ENCODE peak calls at places on chromosomes 16 and 17, in four cellular contexts. H, I, Y and T are unnamed samples.

GRCh38 chr17:4554997-4555799 is at the start of gene MYBBP1A:
- DNase-seq in Y (peak), H (peak), I (peak), T (peak)

GRCh38 chr17:50354198-50354597 is 8.3 kb downstream of the XYLT2 start:
- DNase-seq in H (no peak), Y (no peak), I (no peak), T (no peak)

GRCh38 chr17:57481901-57482300 is 225.6 kb downstream of the MSI2 start:
- DNase-seq in H (no peak), Y (no peak), I (no peak), T (peak)

GRCh38 chr17:41504126-41504977 is 1.1 kb downstream of the KRT13 start:
- DNase-seq in Y (no peak), I (no peak), H (no peak), T (no peak)

GRCh38 chr17:14276535-14277250 is 24.2 kb upstream of the HS3ST3B1 start:
- DNase-seq in H (no peak), I (no peak), Y (no peak), T (no peak)

GRCh38 chr16:56558024-56558747 is 6.7 kb upstream of the MT4 start:
- DNase-seq in H (no peak), Y (no peak), I (peak), T (no peak)

GRCh38 chr16:86882586-86883280 is 304.4 kb downstream of the FOXL1 start:
- DNase-seq in H (no peak), I (no peak), Y (no peak), T (peak)

GRCh38 chr17:8900626-8901585 is 33.4 kb upstream of the PIK3R6 start:
- DNase-seq in I (no peak), Y (peak), H (peak), T (no peak)

GRCh38 chr16:50311134-50311528 is 44.8 kb downstream of the ADCY7 start:
- DNase-seq in Y (peak), H (no peak), I (no peak), T (no peak)

GRCh38 chr16:53809088-53809951 is 105.4 kb downstream of the FTO start:
- DNase-seq in H (no peak), I (no peak), Y (no peak), T (no peak)

GRCh38 chr16:12142157-12142556 is 165.6 kb downstream of the SNX29 start:
- DNase-seq in H (no peak), Y (no peak), I (no peak), T (peak)

GRCh38 chr17:51850206-51850605 is 308.3 kb downstream of the CA10 start:
- DNase-seq in Y (no peak), I (no peak), H (no peak), T (no peak)

GRCh38 chr17:69961488-69962145 is 113.4 kb upstream of the KCNJ16 start:
- DNase-seq in Y (no peak), H (peak), I (no peak), T (no peak)

GRCh38 chr17:40035162-40035559 is 19.0 kb downstream of the MED24 start:
- DNase-seq in H (peak), I (peak), Y (no peak), T (peak)

GRCh38 chr16:57262841-57263584 is 18.0 kb downstream of the ARL2BP start:
- DNase-seq in H (no peak), I (no peak), Y (no peak), T (no peak)

GRCh38 chr16:48959204-48959603 is 322.4 kb downstream of the CBLN1 start:
- DNase-seq in Y (no peak), H (no peak), I (no peak), T (no peak)

GRCh38 chr17:4939554-4939803 is 367 bp downstream of the SLC25A11 start:
- DNase-seq in H (no peak), Y (no peak), I (no peak), T (no peak)

GRCh38 chr16:13427943-13428342 is 492.0 kb upstream of the ERCC4 start:
- DNase-seq in Y (no peak), I (no peak), H (no peak), T (no peak)

GRCh38 chr16:89727406-89728120 is 6.2 kb downstream of the ZNF276 start:
- DNase-seq in Y (no peak), I (no peak), H (no peak), T (no peak)

GRCh38 chr17:4548721-4549531 is 6.3 kb downstream of the MYBBP1A start:
- DNase-seq in I (no peak), H (no peak), Y (no peak), T (no peak)

GRCh38 chr17:29115906-29116651 is 64.1 kb downstream of the MYO18A start:
- DNase-seq in Y (peak), I (peak), H (peak), T (peak)

GRCh38 chr17:33964344-33964979 is 290.6 kb upstream of the CCL2 start:
- DNase-seq in Y (no peak), I (no peak), H (peak), T (no peak)

GRCh38 chr17:42387663-42388380 is 420 bp downstream of the STAT3 start:
- DNase-seq in Y (peak), I (peak), H (peak), T (peak)

GRCh38 chr16:11977206-11978041 is 890 bp downstream of the SNX29 start:
- DNase-seq in I (no peak), H (no peak), Y (no peak), T (no peak)

GRCh38 chr17:1491406-1492248 is 859 bp downstream of the MYO1C start:
- DNase-seq in H (no peak), Y (peak), I (peak), T (peak)

GRCh38 chr17:8481089-8481488 is 45.4 kb downstream of the NDEL1 start:
- DNase-seq in Y (no peak), H (peak), I (no peak), T (no peak)

GRCh38 chr17:57834146-57834741 is 15.6 kb downstream of the MRPS23 start:
- DNase-seq in I (peak), H (peak), Y (no peak), T (no peak)

GRCh38 chr17:2050871-2051387 is 4.0 kb upstream of the HIC1 start:
- DNase-seq in Y (no peak), I (no peak), H (peak), T (peak)

DNA sequence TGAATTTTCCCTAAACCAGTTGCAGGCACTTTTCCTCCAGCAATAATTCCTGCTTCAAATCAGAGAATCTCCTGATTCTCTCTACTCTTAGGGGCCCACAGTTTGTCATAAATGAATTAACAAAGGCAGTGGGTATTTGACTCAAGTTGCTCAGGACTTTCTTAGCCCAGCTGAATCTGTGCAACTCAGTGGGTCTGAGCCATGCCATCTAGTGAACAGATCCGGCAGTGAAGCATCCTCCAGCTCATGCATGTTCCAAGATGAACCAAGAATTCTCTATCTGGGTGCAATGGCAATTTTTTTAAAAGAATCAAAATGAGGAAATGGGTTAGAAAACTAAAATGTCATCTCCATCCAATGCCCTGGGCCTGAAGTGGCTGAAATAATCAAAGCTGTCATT is 575.2 kb upstream of the CDH11 start:
- DNase-seq in I (no peak), H (no peak), Y (no peak), T (no peak)
- TF ChIP-seq CTCF in I (peak), H (no peak), Y (no peak), T (peak)

DNA sequence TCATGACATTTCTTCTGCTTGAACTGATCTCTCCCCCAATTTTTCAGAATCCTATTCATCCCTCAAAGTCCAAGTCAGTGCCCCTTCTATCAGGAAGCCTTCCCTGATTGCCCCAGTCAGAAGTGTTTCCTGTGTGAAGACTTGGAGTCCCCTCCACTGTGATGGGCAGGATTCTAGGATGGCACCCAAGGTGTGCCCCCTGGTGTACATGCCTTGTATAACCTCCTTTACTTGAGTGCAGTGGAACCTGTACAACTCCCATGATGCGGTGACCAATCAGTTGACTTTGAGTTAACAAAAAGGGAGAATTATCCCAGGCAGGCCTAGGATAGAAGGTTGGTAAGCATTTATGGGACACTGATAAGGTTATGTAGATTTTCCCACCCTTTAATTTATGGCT is 23.4 kb downstream of the MYH13 start:
- DNase-seq in H (peak), Y (no peak), I (no peak), T (peak)
- TF ChIP-seq CTCF in H (peak), Y (no peak), I (no peak), T (peak)

DNA sequence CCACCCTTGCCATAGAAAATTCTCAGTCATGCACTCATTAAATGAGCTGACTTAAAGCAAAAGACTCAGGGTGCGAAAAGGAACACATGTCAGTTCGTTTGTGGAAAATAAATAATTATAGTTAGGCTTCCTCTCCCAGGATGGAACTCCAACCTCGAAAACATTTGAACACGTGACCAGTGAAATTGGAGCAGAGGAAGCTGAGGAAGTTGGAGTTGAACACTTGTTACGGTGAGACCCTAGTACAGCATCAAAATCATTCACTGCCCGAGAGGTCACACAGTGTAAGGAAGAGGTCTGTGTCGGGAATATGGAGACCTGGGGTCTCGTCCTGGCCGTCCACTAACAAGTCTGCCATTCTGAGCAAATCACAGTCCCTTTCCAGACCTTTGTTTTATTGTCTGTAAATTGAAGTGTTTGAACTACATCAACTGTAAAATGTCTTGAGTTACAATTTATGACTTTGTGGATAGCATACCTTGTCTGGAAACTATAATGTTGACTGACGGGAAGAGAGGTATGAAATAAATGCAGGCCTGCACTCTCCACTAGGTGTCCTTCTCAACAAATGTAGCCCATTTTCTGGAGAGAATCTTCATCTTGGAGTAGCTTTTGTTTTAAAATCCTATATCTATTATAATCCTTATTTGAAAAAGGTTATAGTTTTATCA is 7.7 kb downstream of the PSMD7 start:
- DNase-seq in I (no peak), Y (no peak), H (no peak), T (no peak)
- TF ChIP-seq CTCF in I (peak), Y (peak), H (peak), T (peak)

GRCh38 chr16:62254847-62255246 is 218.6 kb upstream of the CDH8 start:
- DNase-seq in Y (no peak), H (no peak), I (peak), T (no peak)

GRCh38 chr16:62253926-62254325 is 217.7 kb upstream of the CDH8 start:
- DNase-seq in H (no peak), I (peak), Y (no peak), T (no peak)

GRCh38 chr16:62261760-62262159 is 225.5 kb upstream of the CDH8 start:
- DNase-seq in Y (no peak), H (no peak), I (no peak), T (no peak)

GRCh38 chr16:62256406-62256805 is 220.2 kb upstream of the CDH8 start:
- DNase-seq in I (no peak), H (no peak), Y (no peak), T (no peak)
- TF ChIP-seq CTCF in I (peak), H (peak), Y (no peak), T (no peak)